ENCODE peak calls at places on chromosomes 3 and 15, in four cellular contexts. E is K562, Q is GM12878, G is HepG2. B is an unnamed sample.

GRCh38 chr15:83066034-83066760 is 855 bp downstream of the BTBD1 start:
- DNase-seq in E (no peak), Q (no peak), G (no peak), B (no peak)

GRCh38 chr3:65597225-65597951 is 441.3 kb downstream of the MAGI1 start:
- DNase-seq in Q (no peak), G (no peak), E (no peak), B (no peak)

GRCh38 chr3:180287703-180288102 is 251.0 kb upstream of the PEX5L start:
- DNase-seq in G (no peak), Q (no peak), E (no peak), B (no peak)

GRCh38 chr3:52904000-52904399 is 6.7 kb upstream of the STIMATE start:
- DNase-seq in E (no peak), G (peak), Q (no peak), B (no peak)

GRCh38 chr15:73924258-73924921 is 1.9 kb upstream of the LOXL1 start:
- DNase-seq in Q (no peak), E (no peak), G (no peak), B (peak)

GRCh38 chr15:80161473-80162016 is 8.7 kb downstream of the FAH start:
- DNase-seq in Q (no peak), G (no peak), E (no peak), B (no peak)

GRCh38 chr15:62853833-62854210 is 188.7 kb upstream of the TPM1 start:
- DNase-seq in G (peak), E (no peak), Q (no peak), B (no peak)

GRCh38 chr3:107446706-107447105 is 69.5 kb downstream of the CCDC54 start:
- DNase-seq in Q (no peak), G (no peak), E (no peak), B (no peak)

GRCh38 chr15:63971427-63971805 is 74.9 kb downstream of the DAPK2 start:
- DNase-seq in E (peak), Q (no peak), G (no peak), B (no peak)

GRCh38 chr3:152396867-152397266 is 128.1 kb downstream of the MBNL1 start:
- DNase-seq in E (no peak), G (no peak), Q (no peak), B (no peak)

GRCh38 chr3:182136008-182136910 is 424.5 kb downstream of the SOX2 start:
- DNase-seq in Q (no peak), E (no peak), G (peak), B (peak)

GRCh38 chr3:42014949-42015533 is 53.1 kb upstream of the ULK4 start:
- DNase-seq in E (no peak), G (peak), Q (no peak), B (no peak)

GRCh38 chr3:194102436-194102835 is 33.5 kb upstream of the HES1 start:
- DNase-seq in E (no peak), Q (peak), G (no peak), B (no peak)

GRCh38 chr3:194101592-194102432 is 34.1 kb upstream of the HES1 start:
- DNase-seq in Q (no peak), G (peak), E (no peak), B (no peak)

GRCh38 chr3:194104041-194104751 is 31.8 kb upstream of the HES1 start:
- DNase-seq in Q (no peak), E (no peak), G (no peak), B (no peak)

GRCh38 chr3:194105292-194105691 is 30.7 kb upstream of the HES1 start:
- DNase-seq in Q (no peak), G (no peak), E (no peak), B (no peak)

DNA sequence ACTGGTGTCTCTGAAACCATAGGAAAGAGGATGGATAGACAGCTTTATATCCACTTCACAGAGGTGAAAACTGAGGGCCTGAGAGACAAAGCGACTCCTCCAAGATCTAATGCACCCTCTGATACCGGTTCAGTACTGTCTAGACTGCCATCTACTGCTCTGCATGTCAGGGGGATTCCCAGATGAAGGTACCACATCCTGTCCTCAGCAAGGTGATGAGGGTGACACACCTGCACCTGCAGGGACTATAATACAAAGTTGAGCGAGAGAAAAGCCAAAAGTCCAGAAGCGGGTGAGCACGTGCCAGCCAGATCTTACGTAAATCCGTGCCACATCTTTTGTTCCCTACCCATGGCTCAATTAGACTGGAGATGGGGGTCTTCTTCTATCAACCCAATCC is 32.5 kb upstream of the HES1 start:
- DNase-seq in E (no peak), G (no peak), Q (no peak), B (no peak)
- TF ChIP-seq MYC in E (no peak), G (no peak), Q (no peak), B (no peak)

GRCh38 chr15:66515901-66516322 is 10.8 kb downstream of the ZWILCH start:
- DNase-seq in G (no peak), Q (no peak), E (no peak), B (no peak)
- TF ChIP-seq CHD2 in G (no peak), Q (no peak), E (no peak), B (no peak)

DNA sequence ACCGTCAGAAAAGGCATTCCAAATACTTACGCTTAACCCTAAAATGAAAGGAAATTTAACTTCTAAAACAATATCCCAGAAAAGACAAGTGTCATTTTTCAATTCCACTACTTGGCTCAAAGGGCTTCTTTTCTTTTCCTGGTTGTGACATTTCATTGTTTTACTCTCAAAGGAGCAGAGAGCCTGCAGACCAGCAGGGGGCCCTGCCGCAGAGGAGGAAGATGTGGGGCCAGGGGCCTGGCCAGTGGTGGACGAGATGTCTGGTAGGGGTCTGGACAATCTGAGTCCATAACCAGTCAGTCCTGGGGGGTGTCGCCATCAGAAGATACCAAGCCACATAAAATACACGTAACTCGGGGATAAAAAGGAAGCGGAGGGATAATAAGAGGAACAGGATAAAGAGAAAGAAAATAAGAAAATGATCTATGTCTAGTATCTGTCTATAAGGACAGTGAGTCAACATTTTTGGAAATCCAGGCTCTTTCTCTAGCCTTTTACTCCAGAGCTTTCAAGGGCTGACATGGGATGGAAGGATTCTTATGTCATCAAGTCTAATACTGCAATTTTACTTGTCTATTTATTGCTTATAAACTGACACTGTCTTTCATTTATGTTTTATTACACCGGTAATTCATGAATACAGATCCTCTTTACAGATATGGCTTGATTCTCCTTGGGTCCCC is 54.2 kb upstream of the ARHGEF3 start:
- DNase-seq in Q (no peak), E (peak), G (peak), B (no peak)
- TF ChIP-seq MYC in Q (no peak), E (no peak), G (no peak), B (no peak)

GRCh38 chr15:76429661-76430060 is 93.1 kb downstream of the ISL2 start:
- DNase-seq in G (no peak), E (no peak), Q (no peak), B (no peak)

GRCh38 chr15:76426941-76427340 is 90.4 kb downstream of the ISL2 start:
- DNase-seq in Q (peak), E (no peak), G (no peak), B (no peak)

GRCh38 chr15:76432604-76433003 is 96.0 kb downstream of the ISL2 start:
- DNase-seq in Q (no peak), G (no peak), E (no peak), B (no peak)

GRCh38 chr15:76433798-76434400 is 97.3 kb downstream of the ISL2 start:
- DNase-seq in E (no peak), G (no peak), Q (no peak), B (no peak)

GRCh38 chr15:76431936-76432335 is 95.4 kb downstream of the ISL2 start:
- DNase-seq in Q (no peak), G (no peak), E (no peak), B (no peak)
- TF ChIP-seq CHD2 in Q (no peak), G (no peak), E (no peak), B (no peak)

GRCh38 chr3:16429086-16429485 is 84.4 kb downstream of the RFTN1 start:
- DNase-seq in E (no peak), Q (no peak), G (no peak), B (no peak)
- TF ChIP-seq MYC in E (no peak), Q (no peak), G (no peak), B (no peak)

GRCh38 chr3:122794779-122795673 is at the start of gene SLC49A4:
- DNase-seq in G (peak), E (peak), Q (peak), B (peak)
- TF ChIP-seq CHD2 in G (no peak), E (no peak), Q (no peak), B (no peak)

DNA sequence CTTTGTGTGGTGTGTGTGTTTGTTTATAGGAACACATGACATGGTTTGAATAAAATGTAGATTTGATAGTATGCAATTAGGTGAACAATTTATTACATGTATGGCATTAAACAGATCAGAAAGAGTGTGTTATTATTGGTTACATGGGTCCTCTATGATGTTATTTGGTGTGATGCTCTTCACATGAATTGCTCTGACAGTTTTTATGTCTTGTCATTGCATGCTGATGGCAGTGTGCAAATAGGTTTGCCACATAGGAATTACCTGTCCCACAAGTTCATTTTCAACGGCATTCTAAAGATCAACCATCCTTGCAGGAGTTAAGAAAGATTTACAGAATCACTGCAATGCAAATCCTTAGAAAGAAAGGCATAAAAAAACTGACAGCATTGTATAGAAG is 916.1 kb upstream of the CADM2 start:
- DNase-seq in E (no peak), G (no peak), Q (no peak), B (no peak)
- TF ChIP-seq MYC in E (no peak), G (no peak), Q (no peak), B (no peak)

GRCh38 chr3:61627768-61628185 is 66.4 kb downstream of the PTPRG start:
- DNase-seq in G (peak), Q (no peak), E (no peak), B (peak)
- TF ChIP-seq CHD2 in G (no peak), Q (no peak), E (no peak), B (no peak)

DNA sequence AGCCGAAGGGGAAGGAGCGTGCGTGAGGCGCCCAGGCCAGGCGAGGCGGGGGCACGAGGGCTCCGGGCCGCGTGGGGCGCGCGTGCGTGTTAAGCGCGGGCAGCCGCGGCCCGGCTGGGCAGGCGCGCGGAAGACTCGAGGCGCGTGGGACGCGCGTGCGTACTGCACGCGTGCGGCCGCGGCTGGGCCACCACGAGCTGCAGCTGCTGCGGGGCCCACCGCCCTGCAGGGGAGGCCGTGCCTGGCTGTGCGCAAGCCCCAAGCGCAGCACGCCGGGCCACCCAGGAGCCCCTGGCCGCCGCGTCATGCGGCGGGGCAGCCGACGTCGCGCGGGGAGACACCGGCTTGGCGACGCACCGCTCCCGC is 619 bp upstream of the TRIM71 start:
- DNase-seq in Q (no peak), E (no peak), G (no peak), B (no peak)
- TF ChIP-seq MYC in Q (no peak), E (no peak), G (no peak), B (no peak)